ENCODE peak calls at places on chromosomes 2 and 18, in four cellular contexts. I is fibroblast of mammary gland, G is mammary epithelial cell, Y is AG10803. R is an unnamed sample.

GRCh38 chr18:33830210-33830609 is 252.2 kb downstream of the ASXL3 start:
- DNase-seq in I (no peak), G (no peak), Y (no peak), R (no peak)

GRCh38 chr18:22639026-22639463 is 221.3 kb upstream of the CTAGE1 start:
- DNase-seq in Y (peak; percentile 81), G (peak; percentile 69), I (peak; percentile 96), R (peak; percentile 21)

GRCh38 chr2:72137498-72138010 is 10.1 kb downstream of the CYP26B1 start:
- DNase-seq in I (peak; percentile 26), Y (peak; percentile 25), G (peak; percentile 28), R (peak; percentile 41)

GRCh38 chr2:119482481-119483394 is 41.5 kb downstream of the SCTR start:
- DNase-seq in Y (no peak), I (no peak), G (no peak), R (no peak)

GRCh38 chr2:80887923-80888322 is 583.4 kb upstream of the LRRTM1 start:
- DNase-seq in Y (no peak), G (no peak), I (no peak), R (no peak)

GRCh38 chr2:188909036-188909435 is 65.1 kb upstream of the COL3A1 start:
- DNase-seq in G (peak; percentile 28), I (peak; percentile 85), Y (peak; percentile 25), R (peak; percentile 58)

GRCh38 chr2:240440704-240441320 is 5.3 kb downstream of the GPC1 start:
- DNase-seq in Y (no peak), G (no peak), I (no peak), R (no peak)

GRCh38 chr2:63300835-63301234 is 250.2 kb downstream of the OTX1 start:
- DNase-seq in G (no peak), Y (no peak), I (peak; percentile 3), R (no peak)

GRCh38 chr2:181431674-181432073 is 25.5 kb upstream of the ITGA4 start:
- DNase-seq in G (no peak), Y (no peak), I (no peak), R (no peak)

GRCh38 chr2:177396630-177397460 is 4.3 kb downstream of the AGPS start:
- DNase-seq in I (peak; percentile 80), G (peak; percentile 50), Y (peak; percentile 78), R (peak; percentile 81)

GRCh38 chr2:9703085-9703641 is 72.4 kb upstream of the YWHAQ start:
- DNase-seq in I (peak; percentile 97), Y (peak; percentile 91), G (peak; percentile 94), R (peak; percentile 78)

GRCh38 chr18:57845468-57846103 is 42.5 kb upstream of the ATP8B1 start:
- DNase-seq in I (no peak), Y (no peak), G (no peak), R (no peak)

GRCh38 chr2:25833566-25833965 is 44.7 kb downstream of the ASXL2 start:
- DNase-seq in I (no peak), Y (no peak), G (no peak), R (peak; percentile 28)

GRCh38 chr2:10634495-10634894 is 55.3 kb downstream of the NOL10 start:
- DNase-seq in Y (no peak), I (no peak), G (no peak), R (no peak)

GRCh38 chr2:234840336-234840735 is 111.5 kb upstream of the SH3BP4 start:
- DNase-seq in G (peak; percentile 73), Y (peak; percentile 91), I (peak; percentile 95), R (peak; percentile 74)

GRCh38 chr2:195498176-195498575 is 158.8 kb upstream of the SLC39A10 start:
- DNase-seq in Y (peak; percentile 39), I (peak; percentile 51), G (peak; percentile 26), R (peak; percentile 63)

GRCh38 chr2:127423476-127423840 is 5.2 kb downstream of the PROC start:
- DNase-seq in I (no peak), Y (no peak), G (peak; percentile 64), R (peak; percentile 64)

GRCh38 chr2:201275991-201276390 is 15.7 kb downstream of the CASP8 start:
- DNase-seq in Y (no peak), G (no peak), I (no peak), R (no peak)

GRCh38 chr2:74843371-74844298 is 9.7 kb downstream of the HK2 start:
- DNase-seq in I (peak; percentile 96), G (peak; percentile 81), Y (peak; percentile 76), R (peak; percentile 72)
- H3K4me3 ChIP-seq in I (peak overlapping the region; percentile 27), G (no peak overlapping the region), Y (no peak overlapping the region), R (no peak overlapping the region)

DNA sequence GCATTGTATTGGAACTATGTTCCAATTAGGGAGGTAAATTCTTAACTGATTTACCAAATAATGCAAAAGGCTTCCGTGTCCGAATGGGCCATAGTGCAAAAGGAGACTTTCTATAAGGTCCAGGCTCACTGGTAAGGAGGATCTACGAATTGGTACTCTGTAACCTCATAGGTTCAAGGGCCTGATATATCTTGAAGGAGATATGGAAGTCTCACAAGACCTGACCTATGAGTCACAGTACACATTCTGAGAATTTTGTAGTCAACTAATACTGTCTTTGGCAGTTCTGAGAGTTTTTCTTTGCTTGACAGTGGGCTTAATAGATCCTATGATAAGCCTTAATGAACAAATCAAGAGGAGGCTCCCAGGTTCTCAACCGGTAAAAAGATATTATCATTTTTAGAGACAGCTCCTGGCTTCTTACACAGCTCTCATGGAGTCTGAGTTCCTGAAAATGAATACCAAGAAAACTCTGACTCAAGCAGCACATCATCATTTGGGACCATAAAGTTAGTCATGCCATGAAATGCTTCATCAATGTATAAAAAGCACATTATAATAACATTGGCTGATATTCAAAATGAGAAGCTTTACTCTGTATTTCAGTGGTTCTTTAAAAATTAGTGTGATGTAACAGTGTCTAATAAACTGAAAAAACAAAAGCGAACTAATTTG is 1275.2 kb upstream of the CRIM1 start:
- DNase-seq in I (no peak), G (no peak), Y (no peak), R (no peak)
- H3K4me3 ChIP-seq in I (no peak overlapping the region), G (no peak overlapping the region), Y (no peak overlapping the region), R (no peak overlapping the region)

GRCh38 chr2:6181525-6182270 is 489.5 kb downstream of the SOX11 start:
- DNase-seq in I (peak; percentile 71), Y (peak; percentile 59), G (no peak), R (peak; percentile 24)

GRCh38 chr2:6184532-6185302 is 492.5 kb downstream of the SOX11 start:
- DNase-seq in Y (peak; percentile 21), G (no peak), I (peak; percentile 23), R (no peak)

GRCh38 chr2:6183231-6183630 is 491.0 kb downstream of the SOX11 start:
- DNase-seq in Y (no peak), G (no peak), I (no peak), R (no peak)

DNA sequence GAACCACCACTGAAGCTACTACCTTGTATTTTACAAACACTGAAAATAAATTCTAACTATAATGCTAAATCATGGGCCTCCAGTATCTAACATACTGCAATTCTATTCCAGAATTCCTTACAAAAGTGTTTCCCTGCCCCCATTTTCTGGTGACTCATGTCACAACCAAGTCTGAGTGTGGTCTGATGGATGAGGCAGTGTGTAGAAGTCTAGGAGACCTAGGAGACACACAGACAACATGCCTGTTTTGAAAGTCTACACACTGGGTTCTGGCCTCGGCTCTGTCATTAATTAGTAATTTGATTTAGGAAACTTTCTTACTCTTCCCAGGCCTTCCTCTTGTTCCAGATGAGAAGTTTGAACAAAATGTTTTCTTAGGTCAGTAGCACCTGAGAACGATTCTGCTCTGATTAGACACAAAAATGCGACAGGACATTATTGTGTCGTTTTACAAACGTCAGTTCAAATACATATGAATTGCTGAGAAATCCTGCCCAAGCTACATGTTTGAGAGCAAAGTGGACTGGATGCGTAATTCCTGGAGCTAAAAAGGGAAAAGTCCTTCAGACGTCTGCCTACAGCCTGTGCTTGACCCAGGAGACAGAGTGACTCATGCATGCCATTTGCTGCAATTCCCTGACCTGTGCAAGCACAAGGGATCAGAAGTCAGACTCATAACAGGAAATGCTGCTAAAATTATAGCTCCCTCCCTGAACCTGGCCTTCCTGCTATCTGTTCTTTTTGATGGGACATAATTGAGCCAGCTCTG is 494.3 kb downstream of the SOX11 start:
- DNase-seq in G (no peak), Y (peak; percentile 81), I (peak; percentile 82), R (peak; percentile 4)
- H3K4me3 ChIP-seq in G (no peak overlapping the region), Y (no peak overlapping the region), I (no peak overlapping the region), R (no peak overlapping the region)

GRCh38 chr2:232420463-232421188 is 14.0 kb downstream of the ALPG start:
- DNase-seq in Y (no peak), G (peak; percentile 34), I (no peak), R (peak; percentile 35)
- H3K4me3 ChIP-seq in Y (no peak overlapping the region), G (no peak overlapping the region), I (no peak overlapping the region), R (no peak overlapping the region)

DNA sequence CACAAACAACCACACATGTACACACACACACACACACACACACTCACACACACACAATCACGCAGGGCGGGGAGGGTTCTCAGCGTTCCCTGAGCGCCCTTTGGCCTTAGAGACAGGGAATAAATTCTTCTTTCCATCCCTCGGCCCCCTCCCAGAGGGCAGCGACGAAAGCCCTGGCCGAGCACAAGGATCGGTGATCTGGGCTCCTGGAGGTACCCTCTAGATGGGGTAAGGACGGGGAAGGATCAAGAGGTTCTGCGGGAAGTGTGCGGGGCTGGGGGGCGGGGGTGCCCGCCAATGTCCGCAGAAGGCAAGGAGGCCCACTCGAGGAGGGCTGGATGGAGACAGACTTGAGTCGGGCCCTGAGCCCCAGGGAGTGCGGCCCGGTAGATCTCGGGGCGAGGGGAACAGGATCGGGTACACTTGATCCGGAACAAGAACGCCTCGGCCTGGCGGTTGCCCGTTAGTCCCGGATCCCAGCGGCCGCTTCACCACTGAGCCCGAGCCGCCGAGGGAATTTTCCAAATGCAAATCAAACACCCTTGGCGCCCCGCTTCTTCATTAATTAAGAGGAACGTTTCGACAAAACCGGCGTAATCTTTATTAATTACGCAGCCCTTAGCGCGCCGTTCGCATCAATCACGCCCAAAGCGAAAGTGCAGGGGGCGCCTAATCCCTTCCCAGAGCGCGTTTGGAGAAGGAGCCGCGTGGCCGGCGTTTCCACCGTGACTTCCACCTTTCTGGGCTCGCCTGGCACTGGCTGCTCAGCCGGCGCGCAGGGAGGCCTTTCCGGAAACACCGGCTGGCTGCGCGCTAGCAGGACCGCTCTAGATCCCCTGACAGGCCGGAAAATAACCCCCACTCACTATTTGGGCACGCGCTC is 7.0 kb upstream of the PAX3 start:
- DNase-seq in Y (no peak), G (no peak), I (no peak), R (peak; percentile 18)
- H3K4me3 ChIP-seq in Y (peak overlapping the region; percentile 62), G (peak overlapping the region; percentile 40), I (peak overlapping the region; percentile 20), R (no peak overlapping the region)

DNA sequence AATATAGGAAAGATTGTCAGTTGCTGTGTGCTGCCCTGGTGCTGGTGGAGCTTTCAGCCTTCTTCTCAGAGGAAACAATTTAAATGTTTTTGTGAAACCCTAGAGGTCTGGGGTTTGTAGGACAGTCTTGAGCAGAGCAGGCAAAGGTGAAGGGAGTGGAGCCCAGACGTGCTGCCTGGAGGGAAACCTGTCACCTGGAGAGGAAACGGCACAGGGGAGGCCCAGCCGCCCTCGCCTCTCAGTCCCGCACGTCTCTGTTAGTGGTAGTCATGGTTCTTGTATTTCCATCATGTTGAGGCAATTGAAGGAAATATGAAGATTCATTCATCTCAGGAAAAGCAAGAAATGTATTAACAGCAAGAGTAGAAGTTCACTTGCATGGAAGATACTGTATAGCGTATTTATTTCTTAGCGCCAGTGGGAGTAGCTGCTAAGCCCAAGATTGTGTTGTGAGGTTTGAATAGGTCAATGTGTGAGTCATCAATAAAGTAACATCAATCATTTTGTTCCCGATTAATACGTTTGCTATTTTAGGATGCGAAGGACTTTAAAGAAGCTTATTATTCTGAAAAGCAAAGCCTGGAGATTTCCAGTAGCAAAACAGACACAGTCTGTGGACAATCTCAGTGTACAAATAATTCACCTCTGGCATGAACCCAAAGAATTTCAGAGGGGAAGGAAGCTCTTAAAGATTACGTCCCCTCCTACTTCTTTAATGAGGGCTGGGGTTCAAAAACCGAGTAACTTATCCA is 70.4 kb downstream of the LRRFIP1 start:
- DNase-seq in G (no peak), I (no peak), Y (no peak), R (no peak)
- H3K4me3 ChIP-seq in G (no peak overlapping the region), I (no peak overlapping the region), Y (no peak overlapping the region), R (no peak overlapping the region)

R was measured in epithelial cell of esophagus.